ENCODE peak calls at places on chromosome X, in ten cellular contexts. J is progenitor cell of endocrine pancreas; Q is GM13977; A is sciatic nerve; D is stimulated activated naive CD4-positive, alpha-beta T cell; F is GM04504; C is stimulated activated CD4-positive, alpha-beta T cell treated with anti-CD3 and anti-CD28 coated beads, Interleukin-15, amount 100 ng/mL, for 1 hour; U is GM04503; W is GM10248; B is B cell. R is an unnamed sample.

GRCh38 chrX:95076449-95076848 is 1402.4 kb downstream of the FAM133A start:
- DNase-seq in J (no peak), Q (no peak), A (no peak), D (no peak), F (no peak), C (no peak), U (no peak), W (no peak), B (no peak), R (no peak)

GRCh38 chrX:136525738-136526606 is 6.0 kb upstream of the VGLL1 start:
- DNase-seq in J (no peak), Q (no peak), A (peak), D (no peak), F (peak), C (no peak), U (peak), W (no peak), B (no peak), R (no peak)

GRCh38 chrX:21655901-21656586 is 2.1 kb downstream of the KLHL34 start:
- DNase-seq in J (no peak), Q (peak), A (no peak), D (no peak), F (no peak), C (no peak), U (no peak), W (no peak), B (peak), R (no peak)

GRCh38 chrX:1451676-1452496 is 823 bp downstream of the ASMTL start:
- DNase-seq in J (no peak), Q (no peak), A (no peak), D (no peak), F (no peak), C (no peak), U (no peak), W (no peak), B (peak), R (no peak)

GRCh38 chrX:33171071-33171470 is 40.3 kb downstream of the DMD start:
- DNase-seq in J (no peak), Q (no peak), A (no peak), D (no peak), F (no peak), C (no peak), U (no peak), W (no peak), B (no peak), R (no peak)

GRCh38 chrX:24448762-24449161 is 16.3 kb upstream of the PDK3 start:
- DNase-seq in J (no peak), Q (no peak), A (no peak), D (no peak), F (no peak), C (no peak), U (no peak), W (no peak), B (no peak), R (no peak)

GRCh38 chrX:70422886-70423336 is at the start of gene GDPD2:
- DNase-seq in J (no peak), Q (no peak), A (no peak), D (no peak), F (no peak), C (no peak), U (no peak), W (no peak), B (no peak), R (no peak)

GRCh38 chrX:42695800-42696358 is 82.1 kb downstream of the PPP1R2C start:
- DNase-seq in J (no peak), Q (no peak), A (no peak), D (no peak), F (no peak), C (no peak), U (no peak), W (no peak), B (no peak), R (no peak)

GRCh38 chrX:63466690-63467089 is 115.6 kb upstream of the SPIN4 start:
- DNase-seq in J (no peak), Q (no peak), A (no peak), D (no peak), F (no peak), C (no peak), U (no peak), W (no peak), B (no peak), R (no peak)